ENCODE peak calls at places on chromosomes 3 and 15, in six cellular contexts. V is transverse colon, D is IMR-90, M is psoas muscle, L is astrocyte of the spinal cord, Q is AG09309. Y is an unnamed sample.

GRCh38 chr3:19348929-19349564 is 200.7 kb downstream of the KCNH8 start:
- DNase-seq in D (peak; percentile 1), M (no peak), V (no peak), Q (no peak), L (peak; percentile 9), Y (peak; percentile 19)

GRCh38 chr3:18513091-18513490 is 88.0 kb upstream of the SATB1 start:
- DNase-seq in D (no peak), L (no peak), Q (no peak), M (no peak), V (no peak), Y (no peak)

GRCh38 chr3:66138336-66139234 is 82.2 kb upstream of the SLC25A26 start:
- DNase-seq in D (peak; percentile 68), M (no peak), Q (no peak), L (peak; percentile 64), V (peak; percentile 55), Y (peak; percentile 64)

GRCh38 chr3:124938896-124939295 is 4.3 kb upstream of the MUC13 start:
- DNase-seq in D (no peak), M (no peak), V (no peak), L (no peak), Q (no peak), Y (no peak)

GRCh38 chr3:129575233-129575986 is 31.1 kb downstream of the PLXND1 start:
- DNase-seq in L (no peak), D (no peak), Q (no peak), V (no peak), M (no peak), Y (no peak)

GRCh38 chr15:48777645-48778337 is 33.1 kb downstream of the CEP152 start:
- DNase-seq in M (no peak), Q (no peak), V (no peak), L (peak; percentile 79), D (peak; percentile 38), Y (no peak)

GRCh38 chr3:112132975-112133448 is at the start of gene GCSAM:
- DNase-seq in L (no peak), D (no peak), V (peak; percentile 58), Q (no peak), M (peak; percentile 61), Y (no peak)

GRCh38 chr3:191151653-191152052 is 47.4 kb upstream of the OSTN start:
- DNase-seq in D (no peak), M (no peak), Q (no peak), V (no peak), L (no peak), Y (no peak)

GRCh38 chr3:50533346-50533745 is 29.9 kb upstream of the CACNA2D2 start:
- DNase-seq in L (no peak), M (no peak), Q (no peak), V (no peak), D (no peak), Y (no peak)

GRCh38 chr15:88630141-88630721 is 8.6 kb upstream of the ISG20 start:
- DNase-seq in V (peak; percentile 77), D (no peak), Q (no peak), L (no peak), M (no peak), Y (no peak)

GRCh38 chr3:31947671-31948091 is 33.4 kb downstream of the OSBPL10 start:
- DNase-seq in D (no peak), M (no peak), L (no peak), V (no peak), Q (no peak), Y (peak; percentile 41)

GRCh38 chr15:81000144-81000625 is 538 bp upstream of the TLNRD1 start:
- DNase-seq in V (no peak), D (no peak), Q (no peak), M (no peak), L (no peak), Y (no peak)

GRCh38 chr3:129855454-129856419 is 37.8 kb downstream of the TMCC1 start:
- DNase-seq in L (peak; percentile 74), M (no peak), V (no peak), Q (peak; percentile 25), D (peak; percentile 68), Y (no peak)

GRCh38 chr3:25040739-25041138 is 387.3 kb upstream of the RARB start:
- DNase-seq in D (no peak), L (peak; percentile 42), M (no peak), V (no peak), Q (peak; percentile 21), Y (no peak)

GRCh38 chr3:49903451-49904424 is at the start of gene MST1R:
- DNase-seq in M (peak; percentile 84), L (no peak), V (peak; percentile 94), D (no peak), Q (no peak), Y (peak; percentile 98)

GRCh38 chr3:69051796-69052566 is at the start of gene TMF1:
- DNase-seq in V (peak; percentile 98), L (peak; percentile 98), Q (peak; percentile 96), M (peak; percentile 99), D (peak; percentile 99), Y (peak; percentile 96)

GRCh38 chr15:99014803-99015676 is 7.4 kb upstream of the PGPEP1L start:
- DNase-seq in M (peak; percentile 92), D (peak; percentile 72), V (peak; percentile 47), Q (no peak), L (peak; percentile 66), Y (peak; percentile 87)

GRCh38 chr3:42053476-42053875 is 37.7 kb upstream of the TRAK1 start:
- DNase-seq in M (peak; percentile 80), Q (no peak), D (no peak), V (peak; percentile 61), L (no peak), Y (no peak)

GRCh38 chr3:174335324-174335723 is 523.8 kb upstream of the NAALADL2 start:
- DNase-seq in Q (no peak), M (no peak), L (no peak), D (no peak), V (no peak), Y (no peak)

GRCh38 chr15:57849332-57849731 is 142.8 kb downstream of the POLR2M start:
- DNase-seq in Q (no peak), V (no peak), L (no peak), D (no peak), M (no peak), Y (no peak)

GRCh38 chr15:39429898-39430357 is 151.0 kb upstream of the THBS1 start:
- DNase-seq in M (no peak), V (no peak), D (peak; percentile 95), Q (peak; percentile 94), L (peak; percentile 92), Y (peak; percentile 14)

GRCh38 chr3:143820466-143821221 is 27.6 kb downstream of the SLC9A9 start:
- DNase-seq in M (no peak), V (no peak), Q (no peak), D (no peak), L (peak; percentile 16), Y (no peak)

GRCh38 chr3:79767953-79768282 is at the start of gene ROBO1:
- DNase-seq in V (no peak), M (no peak), D (no peak), L (peak; percentile 50), Q (no peak), Y (no peak)

GRCh38 chr15:29952245-29952644 is 130.0 kb upstream of the TJP1 start:
- DNase-seq in V (no peak), M (no peak), L (peak; percentile 56), D (no peak), Q (no peak), Y (no peak)

GRCh38 chr3:11410564-11410963 is 138.4 kb downstream of the ATG7 start:
- DNase-seq in M (no peak), L (no peak), Q (no peak), D (no peak), V (no peak), Y (no peak)

GRCh38 chr3:172217877-172218276 is 178.5 kb downstream of the FNDC3B start:
- DNase-seq in M (no peak), V (no peak), Q (no peak), L (peak; percentile 47), D (peak; percentile 25), Y (no peak)

GRCh38 chr3:33932010-33932764 is 133.8 kb downstream of the PDCD6IP start:
- DNase-seq in M (no peak), V (no peak), Q (no peak), D (no peak), L (no peak), Y (no peak)

GRCh38 chr15:33068007-33068441 is 126.5 kb downstream of the FMN1 start:
- DNase-seq in M (peak; percentile 74), V (peak; percentile 89), Q (peak; percentile 8), D (no peak), L (peak; percentile 39), Y (peak; percentile 63)

GRCh38 chr3:126963261-126964190 is 19.4 kb upstream of the PLXNA1 start:
- DNase-seq in D (no peak), L (no peak), V (no peak), M (peak; percentile 26), Q (no peak), Y (no peak)

GRCh38 chr3:127493924-127494646 is 96.4 kb downstream of the TPRA1 start:
- DNase-seq in L (no peak), V (no peak), D (no peak), M (no peak), Q (no peak), Y (no peak)

GRCh38 chr3:168251371-168251770 is 155.6 kb upstream of the GOLIM4 start:
- DNase-seq in V (no peak), D (no peak), Q (no peak), M (no peak), L (peak; percentile 2), Y (no peak)

GRCh38 chr3:160001154-160001760 is 12.6 kb downstream of the IL12A start:
- DNase-seq in L (peak; percentile 16), D (no peak), Q (no peak), V (no peak), M (no peak), Y (no peak)
- TF ChIP-seq CTCF in L (no peak), D (no peak), Q (no peak), V (no peak), M (no peak), Y (no peak)

GRCh38 chr15:68635142-68635541 is 56.3 kb downstream of the CORO2B start:
- DNase-seq in V (no peak), L (no peak), D (no peak), M (no peak), Q (no peak), Y (no peak)
- TF ChIP-seq CTCF in V (no peak), L (no peak), D (no peak), M (no peak), Q (no peak), Y (no peak)

GRCh38 chr3:53044371-53045106 is 1.3 kb downstream of the SFMBT1 start:
- DNase-seq in M (peak; percentile 67), L (peak; percentile 45), D (peak; percentile 40), V (peak; percentile 41), Q (no peak), Y (peak; percentile 30)
- TF ChIP-seq CTCF in M (no peak), L (no peak), D (no peak), V (no peak), Q (no peak), Y (no peak)

GRCh38 chr15:100572362-100572983 is 29.5 kb downstream of the LINS1 start:
- DNase-seq in D (peak; percentile 23), M (no peak), L (peak; percentile 31), V (no peak), Q (no peak), Y (no peak)
- TF ChIP-seq CTCF in D (peak; percentile 39), M (peak; percentile 71), L (peak; percentile 25), V (peak; percentile 35), Q (peak; percentile 15), Y (peak; percentile 21)

GRCh38 chr15:34772312-34772711 is 17.5 kb upstream of the GJD2 start:
- DNase-seq in V (no peak), Q (no peak), D (no peak), M (no peak), L (no peak), Y (no peak)
- TF ChIP-seq CTCF in V (no peak), Q (no peak), D (no peak), M (no peak), L (no peak), Y (no peak)

GRCh38 chr3:53160660-53161344 is at the start of gene PRKCD:
- DNase-seq in M (peak; percentile 93), D (peak; percentile 78), Q (peak; percentile 48), L (peak; percentile 86), V (peak; percentile 92), Y (peak; percentile 82)
- TF ChIP-seq CTCF in M (peak; percentile 48), D (peak; percentile 49), Q (peak; percentile 46), L (no peak), V (peak; percentile 53), Y (peak; percentile 49)